ENCODE peak calls at places on chromosomes 16 and 17, in six cellular contexts. G, L, Y, M, J and I are unnamed samples.
A peak's percentile ranks its signal among the peaks of the same experiment; 100 is the strongest.

GRCh38 chr17:36814958-36815357 is 122.3 kb upstream of the LHX1 start:
- DNase-seq in G (no peak), L (no peak), Y (no peak), M (no peak), J (no peak), I (no peak)

GRCh38 chr16:87939562-87940423 is 3.5 kb upstream of the CA5A start:
- DNase-seq in G (no peak), L (no peak), Y (no peak), M (no peak), J (no peak), I (no peak)

GRCh38 chr17:44394833-44395232 is 5.4 kb upstream of the ITGA2B start:
- DNase-seq in G (no peak), L (no peak), Y (no peak), M (no peak), J (no peak), I (no peak)

GRCh38 chr17:66468241-66469087 is 166.1 kb downstream of the PRKCA start:
- DNase-seq in G (no peak), L (peak; percentile 66), Y (no peak), M (no peak), J (no peak), I (no peak)

GRCh38 chr17:76054112-76054476 is 18.2 kb downstream of the SRP68 start:
- DNase-seq in G (peak; percentile 34), L (peak; percentile 63), Y (no peak), M (no peak), J (no peak), I (no peak)

GRCh38 chr16:25893332-25893731 is 201.6 kb downstream of the HS3ST4 start:
- DNase-seq in G (no peak), L (no peak), Y (no peak), M (no peak), J (no peak), I (no peak)

GRCh38 chr16:14003119-14003570 is 68.0 kb upstream of the MRTFB start:
- DNase-seq in G (no peak), L (peak; percentile 32), Y (no peak), M (peak; percentile 21), J (no peak), I (peak; percentile 56)

GRCh38 chr17:48576479-48577309 is 1.5 kb downstream of the HOXB4 start:
- DNase-seq in G (no peak), L (no peak), Y (no peak), M (no peak), J (no peak), I (no peak)

GRCh38 chr17:53150101-53150698 is 672.5 kb upstream of the KIF2B start:
- DNase-seq in G (no peak), L (no peak), Y (no peak), M (no peak), J (no peak), I (no peak)

GRCh38 chr17:17297217-17297616 is 6.0 kb upstream of the NT5M start:
- DNase-seq in G (no peak), L (no peak), Y (no peak), M (no peak), J (no peak), I (no peak)